ENCODE peak calls at places on chromosomes 6 and 20, in nine cellular contexts. B is A549, N is heart left ventricle, K is body of pancreas, S is esophagus squamous epithelium, R is adrenal gland, Q is HepG2, H is IMR-90, I is transverse colon. W is an unnamed sample. For H3K4me1, the result is how much of the 10 kb centered on the place peaks cover.

GRCh38 chr6:92893741-92894140 is 525.6 kb downstream of the EPHA7 start:
- DNase-seq in B (no peak), N (no peak), K (no peak), S (no peak), R (no peak), Q (no peak), H (no peak), I (no peak), W (no peak)

GRCh38 chr6:5158191-5158590 is 73.0 kb downstream of the PPP1R3G start:
- DNase-seq in B (no peak), N (no peak), K (no peak), S (no peak), R (no peak), Q (no peak), H (no peak), I (no peak), W (no peak)

GRCh38 chr6:3371222-3371949 is 85.5 kb downstream of the SLC22A23 start:
- DNase-seq in B (no peak), N (no peak), K (no peak), S (no peak), R (no peak), Q (no peak), H (no peak), I (no peak), W (no peak)

GRCh38 chr20:51789434-51789833 is 12.9 kb downstream of the SALL4 start:
- DNase-seq in B (no peak), N (no peak), K (no peak), S (no peak), R (no peak), Q (no peak), H (no peak), I (no peak), W (no peak)

GRCh38 chr6:45569210-45569945 is 191.6 kb upstream of the SUPT3H start:
- DNase-seq in B (no peak), N (peak), K (no peak), S (no peak), R (no peak), Q (no peak), H (no peak), I (no peak), W (no peak)

GRCh38 chr20:19404836-19405235 is 192.4 kb downstream of the SLC24A3 start:
- DNase-seq in B (no peak), N (no peak), K (no peak), S (no peak), R (no peak), Q (no peak), H (no peak), I (no peak), W (no peak)

GRCh38 chr6:135919026-135919425 is 67.5 kb downstream of the PDE7B start:
- DNase-seq in B (no peak), N (no peak), K (no peak), S (no peak), R (no peak), Q (no peak), H (no peak), I (no peak), W (no peak)

GRCh38 chr6:54681987-54682386 is 164.6 kb upstream of the FAM83B start:
- DNase-seq in B (no peak), N (no peak), K (no peak), S (no peak), R (peak), Q (no peak), H (peak), I (no peak), W (no peak)

GRCh38 chr6:46263709-46264091 is 92.9 kb upstream of the ENPP5 start:
- DNase-seq in B (no peak), N (no peak), K (no peak), S (no peak), R (no peak), Q (no peak), H (peak), I (no peak), W (no peak)

GRCh38 chr6:139187489-139187888 is 52.6 kb downstream of the HECA start:
- DNase-seq in B (no peak), N (no peak), K (no peak), S (no peak), R (no peak), Q (no peak), H (no peak), I (no peak), W (no peak)

GRCh38 chr6:46606318-46606717 is 46.3 kb downstream of the CYP39A1 start:
- DNase-seq in B (no peak), N (no peak), K (no peak), S (no peak), R (no peak), Q (no peak), H (no peak), I (no peak), W (no peak)

GRCh38 chr6:19812512-19813119 is 24.6 kb upstream of the ID4 start:
- DNase-seq in B (peak), N (no peak), K (peak), S (no peak), R (no peak), Q (peak), H (peak), I (no peak), W (no peak)

GRCh38 chr6:99002826-99003225 is 55.1 kb upstream of the FBXL4 start:
- DNase-seq in B (no peak), N (no peak), K (no peak), S (no peak), R (no peak), Q (no peak), H (no peak), I (no peak), W (no peak)

GRCh38 chr6:161181136-161181535 is 92.7 kb downstream of the AGPAT4 start:
- DNase-seq in B (no peak), N (no peak), K (no peak), S (no peak), R (no peak), Q (no peak), H (no peak), I (no peak), W (no peak)

GRCh38 chr20:31560900-31561598 is 44.0 kb upstream of the ID1 start:
- DNase-seq in B (peak), N (no peak), K (no peak), S (no peak), R (peak), Q (no peak), H (peak), I (peak), W (peak)

GRCh38 chr20:39913274-39913673 is 775.8 kb downstream of the MAFB start:
- DNase-seq in B (no peak), N (no peak), K (no peak), S (no peak), R (no peak), Q (no peak), H (no peak), I (no peak), W (no peak)

GRCh38 chr6:5737460-5737859 is 269.3 kb downstream of the NRN1 start:
- DNase-seq in B (no peak), N (no peak), K (no peak), S (no peak), R (no peak), Q (no peak), H (no peak), I (no peak), W (no peak)

GRCh38 chr20:33681728-33682353 is 4.3 kb downstream of the E2F1 start:
- DNase-seq in B (no peak), N (no peak), K (no peak), S (no peak), R (no peak), Q (no peak), H (no peak), I (no peak), W (no peak)

GRCh38 chr20:5078399-5078958 is 41.3 kb downstream of the PCNA start:
- DNase-seq in B (peak), N (peak), K (peak), S (peak), R (peak), Q (peak), H (peak), I (peak), W (peak)

GRCh38 chr6:7991992-7992815 is 72.0 kb downstream of the BLOC1S5 start:
- DNase-seq in B (peak), N (peak), K (no peak), S (no peak), R (peak), Q (peak), H (peak), I (no peak), W (no peak)

GRCh38 chr20:8527998-8528397 is 395.9 kb downstream of the PLCB1 start:
- DNase-seq in B (no peak), N (no peak), K (no peak), S (no peak), R (no peak), Q (no peak), H (peak), I (no peak), W (no peak)

GRCh38 chr20:12064540-12064939 is 146.8 kb downstream of the BTBD3 start:
- DNase-seq in B (no peak), N (no peak), K (no peak), S (no peak), R (no peak), Q (no peak), H (no peak), I (no peak), W (no peak)

GRCh38 chr6:13712485-13712990 is 903 bp upstream of the RANBP9 start:
- DNase-seq in B (no peak), N (no peak), K (no peak), S (no peak), R (no peak), Q (no peak), H (peak), I (no peak), W (no peak)

GRCh38 chr6:74946961-74947360 is 258.9 kb downstream of the COL12A1 start:
- DNase-seq in B (no peak), N (no peak), K (no peak), S (no peak), R (no peak), Q (peak), H (peak), I (no peak), W (no peak)

GRCh38 chr6:154510144-154510905 is at the start of gene CNKSR3:
- DNase-seq in B (peak), N (peak), K (peak), S (no peak), R (peak), Q (peak), H (peak), I (peak), W (peak)

GRCh38 chr20:34647737-34648136 is 29.2 kb downstream of the PIGU start:
- DNase-seq in B (no peak), N (no peak), K (no peak), S (no peak), R (no peak), Q (peak), H (no peak), I (no peak), W (no peak)

GRCh38 chr6:101401792-101402617 is 8.5 kb downstream of the GRIK2 start:
- DNase-seq in B (no peak), N (peak), K (no peak), S (no peak), R (no peak), Q (no peak), H (peak), I (no peak), W (no peak)

GRCh38 chr6:157754351-157754750 is 68.7 kb upstream of the SNX9 start:
- DNase-seq in B (no peak), N (no peak), K (no peak), S (no peak), R (no peak), Q (no peak), H (no peak), I (no peak), W (no peak)

GRCh38 chr20:39823239-39823638 is 861.1 kb downstream of the DHX35 start:
- DNase-seq in B (no peak), N (no peak), K (no peak), S (no peak), R (no peak), Q (no peak), H (peak), I (no peak), W (no peak)

GRCh38 chr6:44388876-44389275 is 1.4 kb downstream of the CDC5L start:
- DNase-seq in B (no peak), N (no peak), K (no peak), S (no peak), R (no peak), Q (no peak), H (no peak), I (no peak), W (no peak)

GRCh38 chr6:123000244-123000770 is 4.3 kb downstream of the CLVS2 start:
- DNase-seq in B (no peak), N (no peak), K (no peak), S (no peak), R (no peak), Q (no peak), H (no peak), I (no peak), W (no peak)

GRCh38 chr6:21186479-21187055 is 407.0 kb upstream of the SOX4 start:
- DNase-seq in B (no peak), N (no peak), K (no peak), S (no peak), R (no peak), Q (no peak), H (peak), I (no peak), W (no peak)

GRCh38 chr6:13275435-13275989 is 52.8 kb downstream of the TBC1D7 start:
- DNase-seq in B (no peak), N (no peak), K (no peak), S (no peak), R (no peak), Q (no peak), H (no peak), I (no peak), W (no peak)

GRCh38 chr6:85865665-85866372 is 223.1 kb upstream of the SYNCRIP start:
- DNase-seq in B (no peak), N (no peak), K (peak), S (no peak), R (no peak), Q (peak), H (peak), I (no peak), W (no peak)

GRCh38 chr6:45422541-45423110 is 44.9 kb upstream of the SUPT3H start:
- DNase-seq in B (no peak), N (peak), K (peak), S (no peak), R (peak), Q (no peak), H (peak), I (peak), W (peak)

GRCh38 chr6:24033284-24033683 is 92.7 kb upstream of the NRSN1 start:
- DNase-seq in B (no peak), N (peak), K (no peak), S (no peak), R (no peak), Q (peak), H (no peak), I (no peak), W (no peak)

GRCh38 chr6:72401865-72402264 is 220.0 kb upstream of the KCNQ5 start:
- DNase-seq in B (no peak), N (no peak), K (no peak), S (no peak), R (no peak), Q (no peak), H (peak), I (no peak), W (no peak)

GRCh38 chr6:32944265-32944664 is 3.4 kb upstream of the HLA-DMB start:
- DNase-seq in B (no peak), N (no peak), K (no peak), S (no peak), R (no peak), Q (no peak), H (no peak), I (peak), W (peak)
- TF ChIP-seq POLR2A in B (no peak), N (no peak), K (peak), S (no peak), R (no peak), Q (no peak), H (no peak), I (peak), W (no peak)

GRCh38 chr6:30750379-30750668 is 6.0 kb upstream of the IER3 start:
- DNase-seq in B (no peak), N (no peak), K (no peak), S (no peak), R (no peak), Q (no peak), H (no peak), I (no peak), W (no peak)

GRCh38 chr6:30748301-30748769 is 4.0 kb upstream of the IER3 start:
- DNase-seq in B (no peak), N (no peak), K (no peak), S (no peak), R (no peak), Q (no peak), H (peak), I (peak), W (peak)

GRCh38 chr6:30749554-30750378 is 5.4 kb upstream of the IER3 start:
- DNase-seq in B (no peak), N (no peak), K (peak), S (no peak), R (no peak), Q (peak), H (no peak), I (peak), W (peak)

GRCh38 chr6:30748851-30749540 is 4.6 kb upstream of the IER3 start:
- DNase-seq in B (no peak), N (no peak), K (peak), S (no peak), R (no peak), Q (peak), H (peak), I (no peak), W (no peak)

GRCh38 chr6:30747300-30747687 is 2.9 kb upstream of the IER3 start:
- DNase-seq in B (no peak), N (no peak), K (no peak), S (no peak), R (no peak), Q (peak), H (peak), I (no peak), W (no peak)
- H3K4me1 ChIP-seq in B (half or more), N (under half), K (half or more), S (half or more), R (under half), Q (half or more), H (under half), I (under half), W (half or more)

DNA sequence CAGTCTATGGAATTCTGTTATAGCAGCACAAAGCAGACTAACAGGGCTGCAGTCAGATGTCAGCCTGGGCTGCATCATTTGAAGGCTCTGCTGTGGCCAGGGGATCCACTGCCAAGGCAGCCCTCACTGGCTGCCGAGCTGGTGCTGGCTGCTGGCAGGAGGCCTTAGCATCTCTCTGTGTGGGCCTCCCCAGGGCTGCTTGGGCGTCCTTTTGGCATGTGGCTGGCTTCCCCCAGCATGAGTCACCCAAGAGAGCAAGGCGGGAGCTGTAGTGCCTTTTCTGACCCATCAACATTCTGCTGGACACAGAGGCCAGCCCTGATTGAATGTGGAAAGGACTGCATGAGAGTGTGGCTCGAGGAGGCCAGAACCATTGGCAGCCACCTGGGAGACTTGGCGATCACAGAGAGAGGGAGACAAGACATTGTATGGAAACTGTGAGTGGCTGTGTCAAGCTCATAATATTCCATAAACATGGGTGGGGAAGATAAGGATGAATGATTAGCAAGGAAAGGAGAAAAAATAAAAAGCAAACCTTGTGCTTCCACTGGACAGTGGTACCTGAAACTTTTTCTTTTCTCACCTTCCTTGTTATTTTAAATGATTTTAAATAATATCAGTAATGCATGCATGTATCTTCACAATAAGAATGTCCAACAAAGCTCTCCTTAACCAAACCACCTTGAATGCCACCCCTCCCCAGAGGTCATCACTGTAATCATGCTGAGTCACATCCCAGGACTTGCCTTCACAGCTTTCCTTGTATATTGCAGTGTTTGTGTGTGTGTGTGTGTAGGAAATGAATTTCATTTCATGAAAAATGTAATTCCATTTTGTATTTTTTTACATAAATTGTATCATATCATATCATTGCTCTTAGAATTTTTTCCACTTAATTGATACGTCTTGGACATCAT is 55.0 kb upstream of the VSX1 start:
- DNase-seq in B (peak), N (peak), K (peak), S (no peak), R (peak), Q (no peak), H (peak), I (peak), W (no peak)
- TF ChIP-seq POLR2A in B (no peak), N (no peak), K (no peak), S (no peak), R (no peak), Q (no peak), H (no peak), I (no peak), W (no peak)

GRCh38 chr6:33277663-33278391 is 904 bp downstream of the B3GALT4 start:
- DNase-seq in B (no peak), N (no peak), K (no peak), S (no peak), R (no peak), Q (no peak), H (no peak), I (peak), W (no peak)
- H3K4me1 ChIP-seq in B (under half), N (under half), K (under half), S (under half), R (under half), Q (under half), H (under half), I (under half), W (half or more)

DNA sequence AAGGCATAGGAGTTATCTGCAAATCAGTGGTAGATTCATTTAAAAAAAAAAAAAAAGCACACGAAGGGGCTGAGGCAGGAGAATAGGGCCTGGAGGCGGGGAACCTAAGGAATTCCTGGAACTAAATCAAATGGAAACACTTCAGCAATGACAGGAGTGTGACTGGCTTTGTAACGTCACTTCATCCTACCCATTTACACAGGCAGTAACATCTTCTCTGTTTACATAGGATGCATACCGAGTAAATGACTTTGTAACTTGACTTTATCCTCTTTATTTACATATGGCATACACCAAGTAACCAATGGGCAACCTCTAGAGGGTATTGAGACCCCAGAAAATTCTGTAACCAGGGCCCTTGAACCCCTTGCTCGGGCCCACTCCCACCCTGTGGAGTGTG is 56.4 kb upstream of the IYD start:
- DNase-seq in B (no peak), N (no peak), K (no peak), S (no peak), R (no peak), Q (no peak), H (no peak), I (no peak), W (no peak)
- TF ChIP-seq POLR2A in B (no peak), N (no peak), K (no peak), S (no peak), R (no peak), Q (no peak), H (no peak), I (no peak), W (no peak)

W was measured in stomach.